ENCODE peak calls at places on chromosomes 5 and 9, in nine cellular contexts. One of them, this sample, is unnamed.

GRCh38 chr5:181099453-181100086 is 31.4 kb downstream of the OR2V1 start:
- DNase-seq in cardiac muscle cell: no peak
- DNase-seq in effector CD4-positive, alpha-beta T cell: no peak
- DNase-seq in CD4-positive, alpha-beta memory T cell: no peak
- DNase-seq in activated T-helper 1 cell treated with anti-CD3 and anti-CD28 coated beads, Interleukin-12 subunit alpha, Interleukin-12 subunit beta, Interleukin-2, Interleukin-4 antibody, amounts not matched to agents 30 ng/mL and 10 ng/mL and 1 ng/mL, durations not matched to agents 14 hours and 24 hours and 36 hours: no peak
- DNase-seq in HTR-8/SVneo: no peak
- DNase-seq in amniotic stem cell: no peak
- DNase-seq in GM03348: no peak
- DNase-seq in ascending aorta: no peak
- DNase-seq in this sample: no peak

GRCh38 chr9:35826071-35826701 is 2.3 kb downstream of the FAM221B start:
- DNase-seq in cardiac muscle cell: peak
- DNase-seq in effector CD4-positive, alpha-beta T cell: no peak
- DNase-seq in CD4-positive, alpha-beta memory T cell: peak
- DNase-seq in activated T-helper 1 cell treated with anti-CD3 and anti-CD28 coated beads, Interleukin-12 subunit alpha, Interleukin-12 subunit beta, Interleukin-2, Interleukin-4 antibody, amounts not matched to agents 30 ng/mL and 10 ng/mL and 1 ng/mL, durations not matched to agents 14 hours and 24 hours and 36 hours: peak
- DNase-seq in HTR-8/SVneo: peak
- DNase-seq in amniotic stem cell: peak
- DNase-seq in GM03348: peak
- DNase-seq in ascending aorta: no peak
- DNase-seq in this sample: no peak

GRCh38 chr9:76456202-76456926 is 2.6 kb upstream of the GCNT1 start:
- DNase-seq in cardiac muscle cell: peak
- DNase-seq in effector CD4-positive, alpha-beta T cell: no peak
- DNase-seq in CD4-positive, alpha-beta memory T cell: peak
- DNase-seq in activated T-helper 1 cell treated with anti-CD3 and anti-CD28 coated beads, Interleukin-12 subunit alpha, Interleukin-12 subunit beta, Interleukin-2, Interleukin-4 antibody, amounts not matched to agents 30 ng/mL and 10 ng/mL and 1 ng/mL, durations not matched to agents 14 hours and 24 hours and 36 hours: peak
- DNase-seq in HTR-8/SVneo: peak
- DNase-seq in amniotic stem cell: no peak
- DNase-seq in GM03348: peak
- DNase-seq in ascending aorta: no peak
- DNase-seq in this sample: no peak

GRCh38 chr5:163968651-163969050 is 463.2 kb downstream of the MAT2B start:
- DNase-seq in cardiac muscle cell: no peak
- DNase-seq in effector CD4-positive, alpha-beta T cell: no peak
- DNase-seq in CD4-positive, alpha-beta memory T cell: no peak
- DNase-seq in activated T-helper 1 cell treated with anti-CD3 and anti-CD28 coated beads, Interleukin-12 subunit alpha, Interleukin-12 subunit beta, Interleukin-2, Interleukin-4 antibody, amounts not matched to agents 30 ng/mL and 10 ng/mL and 1 ng/mL, durations not matched to agents 14 hours and 24 hours and 36 hours: no peak
- DNase-seq in HTR-8/SVneo: no peak
- DNase-seq in amniotic stem cell: no peak
- DNase-seq in GM03348: no peak
- DNase-seq in ascending aorta: no peak
- DNase-seq in this sample: no peak

GRCh38 chr5:8953911-8954310 is 592.0 kb downstream of the SEMA5A start:
- DNase-seq in cardiac muscle cell: no peak
- DNase-seq in effector CD4-positive, alpha-beta T cell: no peak
- DNase-seq in CD4-positive, alpha-beta memory T cell: no peak
- DNase-seq in activated T-helper 1 cell treated with anti-CD3 and anti-CD28 coated beads, Interleukin-12 subunit alpha, Interleukin-12 subunit beta, Interleukin-2, Interleukin-4 antibody, amounts not matched to agents 30 ng/mL and 10 ng/mL and 1 ng/mL, durations not matched to agents 14 hours and 24 hours and 36 hours: no peak
- DNase-seq in HTR-8/SVneo: no peak
- DNase-seq in amniotic stem cell: no peak
- DNase-seq in GM03348: no peak
- DNase-seq in ascending aorta: no peak
- DNase-seq in this sample: no peak

GRCh38 chr9:125176632-125177031 is 13.0 kb downstream of the PPP6C start:
- DNase-seq in cardiac muscle cell: no peak
- DNase-seq in effector CD4-positive, alpha-beta T cell: no peak
- DNase-seq in CD4-positive, alpha-beta memory T cell: no peak
- DNase-seq in activated T-helper 1 cell treated with anti-CD3 and anti-CD28 coated beads, Interleukin-12 subunit alpha, Interleukin-12 subunit beta, Interleukin-2, Interleukin-4 antibody, amounts not matched to agents 30 ng/mL and 10 ng/mL and 1 ng/mL, durations not matched to agents 14 hours and 24 hours and 36 hours: no peak
- DNase-seq in HTR-8/SVneo: no peak
- DNase-seq in amniotic stem cell: no peak
- DNase-seq in GM03348: peak
- DNase-seq in ascending aorta: no peak
- DNase-seq in this sample: no peak

GRCh38 chr9:74721696-74722660 is 165.7 kb downstream of the TRPM6 start:
- DNase-seq in cardiac muscle cell: no peak
- DNase-seq in effector CD4-positive, alpha-beta T cell: no peak
- DNase-seq in CD4-positive, alpha-beta memory T cell: no peak
- DNase-seq in activated T-helper 1 cell treated with anti-CD3 and anti-CD28 coated beads, Interleukin-12 subunit alpha, Interleukin-12 subunit beta, Interleukin-2, Interleukin-4 antibody, amounts not matched to agents 30 ng/mL and 10 ng/mL and 1 ng/mL, durations not matched to agents 14 hours and 24 hours and 36 hours: no peak
- DNase-seq in HTR-8/SVneo: no peak
- DNase-seq in amniotic stem cell: peak
- DNase-seq in GM03348: no peak
- DNase-seq in ascending aorta: no peak
- DNase-seq in this sample: no peak

GRCh38 chr9:21078702-21079101 is 960 bp upstream of the IFNB1 start:
- DNase-seq in cardiac muscle cell: no peak
- DNase-seq in effector CD4-positive, alpha-beta T cell: no peak
- DNase-seq in CD4-positive, alpha-beta memory T cell: peak
- DNase-seq in activated T-helper 1 cell treated with anti-CD3 and anti-CD28 coated beads, Interleukin-12 subunit alpha, Interleukin-12 subunit beta, Interleukin-2, Interleukin-4 antibody, amounts not matched to agents 30 ng/mL and 10 ng/mL and 1 ng/mL, durations not matched to agents 14 hours and 24 hours and 36 hours: no peak
- DNase-seq in HTR-8/SVneo: no peak
- DNase-seq in amniotic stem cell: no peak
- DNase-seq in GM03348: no peak
- DNase-seq in ascending aorta: no peak
- DNase-seq in this sample: no peak

GRCh38 chr9:19023078-19023477 is 9.9 kb downstream of the SAXO1 start:
- DNase-seq in cardiac muscle cell: no peak
- DNase-seq in effector CD4-positive, alpha-beta T cell: no peak
- DNase-seq in CD4-positive, alpha-beta memory T cell: no peak
- DNase-seq in activated T-helper 1 cell treated with anti-CD3 and anti-CD28 coated beads, Interleukin-12 subunit alpha, Interleukin-12 subunit beta, Interleukin-2, Interleukin-4 antibody, amounts not matched to agents 30 ng/mL and 10 ng/mL and 1 ng/mL, durations not matched to agents 14 hours and 24 hours and 36 hours: no peak
- DNase-seq in HTR-8/SVneo: no peak
- DNase-seq in amniotic stem cell: no peak
- DNase-seq in GM03348: no peak
- DNase-seq in ascending aorta: no peak
- DNase-seq in this sample: no peak

GRCh38 chr5:123086376-123087055 is 2.5 kb upstream of the PRDM6 start:
- DNase-seq in cardiac muscle cell: no peak
- DNase-seq in effector CD4-positive, alpha-beta T cell: no peak
- DNase-seq in CD4-positive, alpha-beta memory T cell: no peak
- DNase-seq in activated T-helper 1 cell treated with anti-CD3 and anti-CD28 coated beads, Interleukin-12 subunit alpha, Interleukin-12 subunit beta, Interleukin-2, Interleukin-4 antibody, amounts not matched to agents 30 ng/mL and 10 ng/mL and 1 ng/mL, durations not matched to agents 14 hours and 24 hours and 36 hours: no peak
- DNase-seq in HTR-8/SVneo: no peak
- DNase-seq in amniotic stem cell: no peak
- DNase-seq in GM03348: no peak
- DNase-seq in ascending aorta: no peak
- DNase-seq in this sample: no peak

GRCh38 chr5:173315495-173316352 is 12.5 kb downstream of the STC2 start:
- DNase-seq in cardiac muscle cell: peak
- DNase-seq in effector CD4-positive, alpha-beta T cell: no peak
- DNase-seq in CD4-positive, alpha-beta memory T cell: no peak
- DNase-seq in activated T-helper 1 cell treated with anti-CD3 and anti-CD28 coated beads, Interleukin-12 subunit alpha, Interleukin-12 subunit beta, Interleukin-2, Interleukin-4 antibody, amounts not matched to agents 30 ng/mL and 10 ng/mL and 1 ng/mL, durations not matched to agents 14 hours and 24 hours and 36 hours: no peak
- DNase-seq in HTR-8/SVneo: peak
- DNase-seq in amniotic stem cell: no peak
- DNase-seq in GM03348: peak
- DNase-seq in ascending aorta: no peak
- DNase-seq in this sample: peak

GRCh38 chr9:5549671-5550650 is 39.6 kb downstream of the PDCD1LG2 start:
- DNase-seq in cardiac muscle cell: no peak
- DNase-seq in effector CD4-positive, alpha-beta T cell: no peak
- DNase-seq in CD4-positive, alpha-beta memory T cell: no peak
- DNase-seq in activated T-helper 1 cell treated with anti-CD3 and anti-CD28 coated beads, Interleukin-12 subunit alpha, Interleukin-12 subunit beta, Interleukin-2, Interleukin-4 antibody, amounts not matched to agents 30 ng/mL and 10 ng/mL and 1 ng/mL, durations not matched to agents 14 hours and 24 hours and 36 hours: no peak
- DNase-seq in HTR-8/SVneo: no peak
- DNase-seq in amniotic stem cell: peak
- DNase-seq in GM03348: peak
- DNase-seq in ascending aorta: no peak
- DNase-seq in this sample: no peak

GRCh38 chr5:140806834-140807775 is at the start of gene PCDHA4:
- DNase-seq in cardiac muscle cell: peak
- DNase-seq in effector CD4-positive, alpha-beta T cell: no peak
- DNase-seq in CD4-positive, alpha-beta memory T cell: no peak
- DNase-seq in activated T-helper 1 cell treated with anti-CD3 and anti-CD28 coated beads, Interleukin-12 subunit alpha, Interleukin-12 subunit beta, Interleukin-2, Interleukin-4 antibody, amounts not matched to agents 30 ng/mL and 10 ng/mL and 1 ng/mL, durations not matched to agents 14 hours and 24 hours and 36 hours: no peak
- DNase-seq in HTR-8/SVneo: no peak
- DNase-seq in amniotic stem cell: no peak
- DNase-seq in GM03348: no peak
- DNase-seq in ascending aorta: no peak
- DNase-seq in this sample: no peak

GRCh38 chr5:129094924-129095797 is 612 bp downstream of the ISOC1 start:
- DNase-seq in cardiac muscle cell: peak
- DNase-seq in effector CD4-positive, alpha-beta T cell: peak
- DNase-seq in CD4-positive, alpha-beta memory T cell: no peak
- DNase-seq in activated T-helper 1 cell treated with anti-CD3 and anti-CD28 coated beads, Interleukin-12 subunit alpha, Interleukin-12 subunit beta, Interleukin-2, Interleukin-4 antibody, amounts not matched to agents 30 ng/mL and 10 ng/mL and 1 ng/mL, durations not matched to agents 14 hours and 24 hours and 36 hours: no peak
- DNase-seq in HTR-8/SVneo: peak
- DNase-seq in amniotic stem cell: peak
- DNase-seq in GM03348: peak
- DNase-seq in ascending aorta: peak
- DNase-seq in this sample: peak

GRCh38 chr9:16509946-16510504 is 360.4 kb downstream of the BNC2 start:
- DNase-seq in cardiac muscle cell: no peak
- DNase-seq in effector CD4-positive, alpha-beta T cell: no peak
- DNase-seq in CD4-positive, alpha-beta memory T cell: no peak
- DNase-seq in activated T-helper 1 cell treated with anti-CD3 and anti-CD28 coated beads, Interleukin-12 subunit alpha, Interleukin-12 subunit beta, Interleukin-2, Interleukin-4 antibody, amounts not matched to agents 30 ng/mL and 10 ng/mL and 1 ng/mL, durations not matched to agents 14 hours and 24 hours and 36 hours: no peak
- DNase-seq in HTR-8/SVneo: no peak
- DNase-seq in amniotic stem cell: no peak
- DNase-seq in GM03348: no peak
- DNase-seq in ascending aorta: no peak
- DNase-seq in this sample: no peak

GRCh38 chr5:73135429-73136276 is 15.3 kb downstream of the TMEM171 start:
- DNase-seq in cardiac muscle cell: peak
- DNase-seq in effector CD4-positive, alpha-beta T cell: no peak
- DNase-seq in CD4-positive, alpha-beta memory T cell: no peak
- DNase-seq in activated T-helper 1 cell treated with anti-CD3 and anti-CD28 coated beads, Interleukin-12 subunit alpha, Interleukin-12 subunit beta, Interleukin-2, Interleukin-4 antibody, amounts not matched to agents 30 ng/mL and 10 ng/mL and 1 ng/mL, durations not matched to agents 14 hours and 24 hours and 36 hours: no peak
- DNase-seq in HTR-8/SVneo: peak
- DNase-seq in amniotic stem cell: no peak
- DNase-seq in GM03348: peak
- DNase-seq in ascending aorta: no peak
- DNase-seq in this sample: no peak